ENCODE peak calls at places on chromosomes 11 and 22, in ten cellular contexts. One of them, this sample, is unnamed.

GRCh38 chr11:43579919-43580276 is 100.6 kb upstream of the HSD17B12 start:
- DNase-seq in BE2C: no peak
- DNase-seq in uterus: no peak
- DNase-seq in upper lobe of right lung: no peak
- DNase-seq in Caco-2: no peak
- DNase-seq in endodermal cell: no peak
- DNase-seq in mesenchymal stem cell: no peak
- DNase-seq in colonic mucosa: no peak
- DNase-seq in coronary artery: no peak
- DNase-seq in SK-N-SH: no peak
- DNase-seq in this sample: no peak

GRCh38 chr11:58958500-58958899 is 19.2 kb downstream of the GLYATL1 start:
- DNase-seq in coronary artery: no peak
- DNase-seq in upper lobe of right lung: no peak
- DNase-seq in uterus: no peak
- DNase-seq in endodermal cell: peak
- DNase-seq in colonic mucosa: peak
- DNase-seq in BE2C: peak
- DNase-seq in Caco-2: peak
- DNase-seq in SK-N-SH: peak
- DNase-seq in mesenchymal stem cell: no peak
- DNase-seq in this sample: no peak

GRCh38 chr22:43637267-43637666 is 174.8 kb downstream of the EFCAB6 start:
- DNase-seq in Caco-2: no peak
- DNase-seq in mesenchymal stem cell: no peak
- DNase-seq in SK-N-SH: no peak
- DNase-seq in upper lobe of right lung: no peak
- DNase-seq in endodermal cell: no peak
- DNase-seq in colonic mucosa: no peak
- DNase-seq in uterus: no peak
- DNase-seq in BE2C: no peak
- DNase-seq in coronary artery: no peak
- DNase-seq in this sample: no peak

GRCh38 chr11:117631336-117632090 is 165.5 kb downstream of the DSCAML1 start:
- DNase-seq in colonic mucosa: no peak
- DNase-seq in BE2C: no peak
- DNase-seq in Caco-2: no peak
- DNase-seq in mesenchymal stem cell: no peak
- DNase-seq in coronary artery: no peak
- DNase-seq in SK-N-SH: no peak
- DNase-seq in uterus: no peak
- DNase-seq in upper lobe of right lung: no peak
- DNase-seq in endodermal cell: no peak
- DNase-seq in this sample: no peak

GRCh38 chr11:119363874-119364590 is 17.5 kb downstream of the USP2 start:
- DNase-seq in uterus: peak
- DNase-seq in endodermal cell: peak
- DNase-seq in mesenchymal stem cell: no peak
- DNase-seq in upper lobe of right lung: peak
- DNase-seq in SK-N-SH: peak
- DNase-seq in coronary artery: no peak
- DNase-seq in BE2C: peak
- DNase-seq in Caco-2: peak
- DNase-seq in colonic mucosa: peak
- DNase-seq in this sample: no peak

GRCh38 chr11:67468056-67468455 is 995 bp downstream of the TMEM134 start:
- DNase-seq in upper lobe of right lung: peak
- DNase-seq in uterus: peak
- DNase-seq in BE2C: no peak
- DNase-seq in mesenchymal stem cell: no peak
- DNase-seq in Caco-2: peak
- DNase-seq in SK-N-SH: peak
- DNase-seq in colonic mucosa: peak
- DNase-seq in coronary artery: no peak
- DNase-seq in endodermal cell: no peak
- DNase-seq in this sample: no peak

GRCh38 chr11:104870910-104871309 is 27.4 kb downstream of the CASP12 start:
- DNase-seq in SK-N-SH: no peak
- DNase-seq in endodermal cell: no peak
- DNase-seq in coronary artery: no peak
- DNase-seq in Caco-2: no peak
- DNase-seq in mesenchymal stem cell: peak
- DNase-seq in upper lobe of right lung: no peak
- DNase-seq in uterus: no peak
- DNase-seq in colonic mucosa: no peak
- DNase-seq in BE2C: no peak
- DNase-seq in this sample: no peak

GRCh38 chr11:27487706-27488105 is 15.1 kb upstream of the LGR4 start:
- DNase-seq in Caco-2: no peak
- DNase-seq in mesenchymal stem cell: no peak
- DNase-seq in coronary artery: no peak
- DNase-seq in upper lobe of right lung: no peak
- DNase-seq in colonic mucosa: no peak
- DNase-seq in SK-N-SH: no peak
- DNase-seq in uterus: no peak
- DNase-seq in endodermal cell: no peak
- DNase-seq in BE2C: no peak
- DNase-seq in this sample: no peak

GRCh38 chr11:20671856-20672546 is 2.6 kb downstream of the NELL1 start:
- DNase-seq in SK-N-SH: peak
- DNase-seq in mesenchymal stem cell: no peak
- DNase-seq in endodermal cell: no peak
- DNase-seq in colonic mucosa: no peak
- DNase-seq in BE2C: no peak
- DNase-seq in coronary artery: no peak
- DNase-seq in upper lobe of right lung: no peak
- DNase-seq in Caco-2: no peak
- DNase-seq in uterus: no peak
- DNase-seq in this sample: no peak

GRCh38 chr11:20670932-20671403 is 1.6 kb downstream of the NELL1 start:
- DNase-seq in coronary artery: no peak
- DNase-seq in BE2C: no peak
- DNase-seq in endodermal cell: peak
- DNase-seq in colonic mucosa: no peak
- DNase-seq in Caco-2: no peak
- DNase-seq in uterus: no peak
- DNase-seq in SK-N-SH: no peak
- DNase-seq in upper lobe of right lung: no peak
- DNase-seq in mesenchymal stem cell: no peak
- DNase-seq in this sample: no peak

GRCh38 chr11:20668844-20669832 is at the start of gene NELL1:
- DNase-seq in uterus: no peak
- DNase-seq in Caco-2: no peak
- DNase-seq in colonic mucosa: no peak
- DNase-seq in coronary artery: no peak
- DNase-seq in mesenchymal stem cell: no peak
- DNase-seq in BE2C: peak
- DNase-seq in endodermal cell: peak
- DNase-seq in upper lobe of right lung: no peak
- DNase-seq in SK-N-SH: peak
- DNase-seq in this sample: no peak

GRCh38 chr11:20668410-20668809 is 976 bp upstream of the NELL1 start:
- DNase-seq in uterus: no peak
- DNase-seq in mesenchymal stem cell: no peak
- DNase-seq in colonic mucosa: no peak
- DNase-seq in BE2C: no peak
- DNase-seq in upper lobe of right lung: no peak
- DNase-seq in SK-N-SH: no peak
- DNase-seq in Caco-2: no peak
- DNase-seq in coronary artery: no peak
- DNase-seq in endodermal cell: no peak
- DNase-seq in this sample: no peak

DNA sequence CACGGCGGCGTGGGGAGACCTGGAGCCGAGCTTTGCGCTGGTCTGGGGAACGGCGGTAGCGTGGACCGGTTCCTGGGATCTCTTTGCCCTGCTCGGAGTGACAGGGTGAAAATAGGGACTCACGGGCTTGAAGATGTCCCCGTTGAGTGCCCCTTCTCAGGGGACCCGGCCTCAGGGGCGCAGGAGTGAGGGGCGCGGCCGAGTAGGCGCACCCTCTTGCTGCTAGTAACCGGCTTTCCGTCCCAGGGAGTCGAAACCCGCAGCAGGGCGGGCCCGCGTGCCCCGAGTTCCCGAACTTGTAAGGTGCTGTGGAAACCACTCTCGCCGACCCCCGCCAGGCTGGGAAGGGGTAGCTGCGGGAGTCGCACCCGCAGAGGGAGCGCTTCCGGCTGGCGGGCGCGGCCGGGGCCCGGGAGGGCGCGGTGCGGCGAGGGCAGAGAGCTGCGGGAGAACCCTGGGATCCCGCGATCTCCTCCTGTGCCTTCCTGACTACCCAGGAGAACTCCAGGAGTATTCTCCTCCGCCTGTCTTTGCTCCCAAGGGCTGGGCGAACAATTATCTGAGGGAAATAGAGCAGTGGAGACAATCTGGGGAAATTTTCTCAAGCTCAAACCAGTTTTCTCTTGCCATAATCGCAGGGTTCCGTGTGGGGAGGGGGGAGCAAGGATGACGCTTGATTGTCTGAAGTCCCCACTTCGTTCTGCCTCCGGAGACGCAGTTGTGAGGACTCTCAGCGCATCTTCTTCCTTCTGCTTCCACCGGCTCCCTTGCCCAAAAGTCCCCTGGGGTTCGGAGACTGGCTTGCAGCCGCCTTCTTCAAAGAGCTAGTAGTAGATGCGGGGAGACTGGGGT is 673 bp downstream of the NELL1 start:
- DNase-seq in mesenchymal stem cell: no peak
- DNase-seq in uterus: no peak
- DNase-seq in SK-N-SH: peak
- DNase-seq in endodermal cell: peak
- DNase-seq in upper lobe of right lung: no peak
- DNase-seq in Caco-2: no peak
- DNase-seq in BE2C: no peak
- DNase-seq in coronary artery: no peak
- DNase-seq in colonic mucosa: no peak
- DNase-seq in this sample: no peak
- H3K4me3 ChIP-seq in mesenchymal stem cell: no peak
- H3K4me3 ChIP-seq in uterus: no peak
- H3K4me3 ChIP-seq in SK-N-SH: no peak
- H3K4me3 ChIP-seq in endodermal cell: peak
- H3K4me3 ChIP-seq in upper lobe of right lung: no peak
- H3K4me3 ChIP-seq in Caco-2: no peak
- H3K4me3 ChIP-seq in BE2C: peak
- H3K4me3 ChIP-seq in coronary artery: peak
- H3K4me3 ChIP-seq in colonic mucosa: no peak
- H3K4me3 ChIP-seq in this sample: no peak

DNA sequence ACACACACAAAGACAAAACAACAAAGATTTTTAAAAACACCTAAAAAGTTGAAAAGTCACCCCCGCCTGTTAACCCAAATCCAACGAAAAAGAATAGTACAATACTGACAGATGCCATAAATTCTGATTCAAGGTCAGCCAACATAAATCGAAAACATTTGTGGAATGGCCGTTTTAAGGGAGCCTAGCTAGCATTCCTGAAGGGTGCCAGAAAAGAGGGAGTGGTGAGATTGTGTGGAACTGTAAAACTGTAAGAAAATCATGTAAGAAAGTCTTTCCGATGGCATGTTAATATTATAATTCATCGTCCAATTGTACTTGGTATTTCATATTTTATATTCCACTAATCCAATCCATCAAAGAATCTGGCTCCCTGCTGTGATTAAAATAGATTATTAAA is 75.1 kb downstream of the RAB38 start:
- DNase-seq in uterus: no peak
- DNase-seq in SK-N-SH: no peak
- DNase-seq in upper lobe of right lung: no peak
- DNase-seq in mesenchymal stem cell: no peak
- DNase-seq in Caco-2: no peak
- DNase-seq in endodermal cell: no peak
- DNase-seq in coronary artery: no peak
- DNase-seq in BE2C: no peak
- DNase-seq in colonic mucosa: no peak
- DNase-seq in this sample: no peak
- H3K4me3 ChIP-seq in uterus: no peak
- H3K4me3 ChIP-seq in SK-N-SH: no peak
- H3K4me3 ChIP-seq in upper lobe of right lung: no peak
- H3K4me3 ChIP-seq in mesenchymal stem cell: no peak
- H3K4me3 ChIP-seq in Caco-2: no peak
- H3K4me3 ChIP-seq in endodermal cell: no peak
- H3K4me3 ChIP-seq in coronary artery: no peak
- H3K4me3 ChIP-seq in BE2C: no peak
- H3K4me3 ChIP-seq in colonic mucosa: no peak
- H3K4me3 ChIP-seq in this sample: no peak

GRCh38 chr11:74683941-74684481 is 47.2 kb downstream of the CHRDL2 start:
- DNase-seq in uterus: no peak
- DNase-seq in SK-N-SH: no peak
- DNase-seq in mesenchymal stem cell: no peak
- DNase-seq in Caco-2: no peak
- DNase-seq in BE2C: no peak
- DNase-seq in coronary artery: peak
- DNase-seq in colonic mucosa: no peak
- DNase-seq in endodermal cell: peak
- DNase-seq in upper lobe of right lung: peak
- DNase-seq in this sample: no peak
- H3K4me3 ChIP-seq in uterus: peak
- H3K4me3 ChIP-seq in SK-N-SH: no peak
- H3K4me3 ChIP-seq in mesenchymal stem cell: peak
- H3K4me3 ChIP-seq in Caco-2: no peak
- H3K4me3 ChIP-seq in BE2C: no peak
- H3K4me3 ChIP-seq in coronary artery: peak
- H3K4me3 ChIP-seq in colonic mucosa: no peak
- H3K4me3 ChIP-seq in endodermal cell: no peak
- H3K4me3 ChIP-seq in upper lobe of right lung: peak
- H3K4me3 ChIP-seq in this sample: no peak

GRCh38 chr11:62542111-62542745 is 4.4 kb downstream of the AHNAK start:
- DNase-seq in BE2C: no peak
- DNase-seq in SK-N-SH: no peak
- DNase-seq in coronary artery: no peak
- DNase-seq in endodermal cell: no peak
- DNase-seq in mesenchymal stem cell: no peak
- DNase-seq in uterus: no peak
- DNase-seq in Caco-2: no peak
- DNase-seq in upper lobe of right lung: no peak
- DNase-seq in colonic mucosa: peak
- DNase-seq in this sample: no peak

GRCh38 chr11:62539238-62539925 is 7.2 kb downstream of the AHNAK start:
- DNase-seq in coronary artery: no peak
- DNase-seq in uterus: peak
- DNase-seq in SK-N-SH: peak
- DNase-seq in BE2C: peak
- DNase-seq in mesenchymal stem cell: peak
- DNase-seq in upper lobe of right lung: peak
- DNase-seq in colonic mucosa: peak
- DNase-seq in endodermal cell: peak
- DNase-seq in Caco-2: no peak
- DNase-seq in this sample: peak

GRCh38 chr11:62542750-62543567 is 3.6 kb downstream of the AHNAK start:
- DNase-seq in BE2C: peak
- DNase-seq in endodermal cell: peak
- DNase-seq in Caco-2: peak
- DNase-seq in colonic mucosa: peak
- DNase-seq in upper lobe of right lung: peak
- DNase-seq in mesenchymal stem cell: peak
- DNase-seq in coronary artery: no peak
- DNase-seq in uterus: peak
- DNase-seq in SK-N-SH: peak
- DNase-seq in this sample: no peak

GRCh38 chr11:62538470-62539237 is 8.0 kb downstream of the AHNAK start:
- DNase-seq in colonic mucosa: peak
- DNase-seq in SK-N-SH: no peak
- DNase-seq in coronary artery: no peak
- DNase-seq in upper lobe of right lung: no peak
- DNase-seq in Caco-2: no peak
- DNase-seq in mesenchymal stem cell: no peak
- DNase-seq in uterus: no peak
- DNase-seq in BE2C: no peak
- DNase-seq in endodermal cell: no peak
- DNase-seq in this sample: no peak

GRCh38 chr11:62540804-62541671 is 5.6 kb downstream of the AHNAK start:
- DNase-seq in mesenchymal stem cell: peak
- DNase-seq in coronary artery: no peak
- DNase-seq in upper lobe of right lung: no peak
- DNase-seq in SK-N-SH: no peak
- DNase-seq in endodermal cell: no peak
- DNase-seq in colonic mucosa: peak
- DNase-seq in uterus: peak
- DNase-seq in Caco-2: no peak
- DNase-seq in BE2C: no peak
- DNase-seq in this sample: no peak
- H3K4me3 ChIP-seq in mesenchymal stem cell: peak
- H3K4me3 ChIP-seq in coronary artery: peak
- H3K4me3 ChIP-seq in upper lobe of right lung: peak
- H3K4me3 ChIP-seq in SK-N-SH: peak
- H3K4me3 ChIP-seq in endodermal cell: peak
- H3K4me3 ChIP-seq in colonic mucosa: peak
- H3K4me3 ChIP-seq in uterus: peak
- H3K4me3 ChIP-seq in Caco-2: no peak
- H3K4me3 ChIP-seq in BE2C: no peak
- H3K4me3 ChIP-seq in this sample: peak